ENCODE peak calls at places on chromosome 18, in nine cellular contexts. O, Z, E, T, X, S, R, Q and L are unnamed samples.

GRCh38 chr18:53004798-53005197 is 664.8 kb downstream of the DCC start:
- DNase-seq in X (no peak), O (no peak), E (no peak), R (no peak), T (no peak), Z (no peak), S (no peak), Q (no peak), L (no peak)

GRCh38 chr18:2655954-2656236 is 369 bp downstream of the SMCHD1 start:
- DNase-seq in O (no peak), Z (no peak), X (no peak), T (peak), Q (no peak), E (no peak), S (peak), R (no peak), L (no peak)

GRCh38 chr18:32661486-32662299 is 111.1 kb downstream of the KLHL14 start:
- DNase-seq in X (no peak), S (peak), T (no peak), E (peak), R (no peak), Q (no peak), O (no peak), Z (peak), L (peak)

GRCh38 chr18:75083761-75084160 is 125.2 kb downstream of the PTGR3 start:
- DNase-seq in X (no peak), O (no peak), Z (no peak), E (no peak), T (no peak), S (no peak), R (no peak), Q (no peak), L (no peak)

GRCh38 chr18:66523219-66523991 is 80.5 kb downstream of the CDH19 start:
- DNase-seq in E (no peak), Q (no peak), R (no peak), S (peak), Z (no peak), T (no peak), X (no peak), O (no peak), L (no peak)

GRCh38 chr18:37445368-37445767 is 120.2 kb downstream of the CELF4 start:
- DNase-seq in R (no peak), Z (no peak), T (no peak), S (no peak), X (no peak), E (no peak), O (no peak), Q (no peak), L (no peak)

GRCh38 chr18:8780227-8780626 is 74.9 kb downstream of the MTCL1 start:
- DNase-seq in E (no peak), Z (no peak), X (no peak), O (no peak), Q (no peak), R (no peak), S (no peak), T (no peak), L (no peak)

GRCh38 chr18:50847192-50847591 is 27.4 kb upstream of the MRO start:
- DNase-seq in S (peak), T (no peak), X (peak), Q (no peak), E (no peak), O (no peak), R (no peak), Z (peak), L (no peak)

GRCh38 chr18:59697236-59697932 is at the start of gene CCBE1:
- DNase-seq in O (peak), T (peak), R (peak), Q (peak), S (peak), E (no peak), X (peak), Z (peak), L (no peak)

GRCh38 chr18:41457730-41458129 is 497.3 kb upstream of the PIK3C3 start:
- DNase-seq in O (no peak), Z (no peak), R (no peak), Q (no peak), S (no peak), E (no peak), T (no peak), X (no peak), L (no peak)

GRCh38 chr18:36917907-36918306 is 89.0 kb downstream of the KIAA1328 start:
- DNase-seq in E (no peak), Z (no peak), X (no peak), Q (no peak), R (no peak), T (no peak), S (no peak), O (no peak), L (no peak)

GRCh38 chr18:60096428-60096827 is 196.6 kb downstream of the PMAIP1 start:
- DNase-seq in S (peak), Z (no peak), E (no peak), O (no peak), R (no peak), X (no peak), T (no peak), Q (no peak), L (no peak)

GRCh38 chr18:42576141-42576540 is 539.3 kb downstream of the RIT2 start:
- DNase-seq in R (no peak), O (no peak), E (no peak), T (no peak), Z (no peak), Q (no peak), X (peak), S (no peak), L (no peak)

GRCh38 chr18:2961828-2962227 is 51.1 kb downstream of the LPIN2 start:
- DNase-seq in R (no peak), T (no peak), S (no peak), O (no peak), Q (no peak), Z (no peak), X (peak), E (no peak), L (peak)

GRCh38 chr18:8283901-8284585 is 325.2 kb upstream of the RAB12 start:
- DNase-seq in O (no peak), Q (no peak), R (no peak), S (no peak), X (peak), T (no peak), Z (no peak), E (no peak), L (peak)

GRCh38 chr18:28079883-28080282 is 97.0 kb downstream of the CDH2 start:
- DNase-seq in X (no peak), Q (no peak), E (no peak), R (no peak), Z (no peak), S (no peak), O (no peak), T (no peak), L (no peak)

GRCh38 chr18:46627136-46627535 is 29.9 kb downstream of the LOXHD1 start:
- DNase-seq in Q (no peak), S (no peak), R (no peak), E (no peak), X (no peak), T (no peak), Z (peak), O (no peak), L (no peak)

GRCh38 chr18:48446582-48447225 is 37.5 kb upstream of the ZBTB7C start:
- DNase-seq in T (peak), E (no peak), O (peak), X (peak), Z (peak), R (peak), S (peak), Q (peak), L (peak)
- TF ChIP-seq CTCF in T (peak), E (peak), O (peak), X (peak), Z (peak), R (peak), S (peak), Q (peak), L (peak)

DNA sequence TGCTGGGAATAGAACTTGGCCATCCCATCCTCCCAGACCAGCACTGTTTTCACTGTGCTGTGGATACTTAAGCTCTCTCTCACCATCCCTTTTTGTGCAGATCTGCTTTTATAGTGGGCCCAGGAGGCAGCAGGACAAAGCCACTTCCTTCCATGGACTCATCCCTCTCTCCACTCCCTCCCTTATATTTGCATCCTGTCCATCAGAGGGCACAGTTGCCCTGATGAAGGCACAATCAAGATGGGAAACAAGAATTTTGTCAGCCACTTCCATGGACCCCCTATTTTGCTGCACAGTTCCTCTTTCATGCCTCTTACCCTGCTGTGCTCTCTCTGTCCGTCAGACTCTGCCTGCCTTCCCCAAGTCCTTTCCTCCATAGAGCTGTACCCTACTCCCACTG is 338.7 kb downstream of the HRH4 start:
- DNase-seq in Q (no peak), R (no peak), E (no peak), X (no peak), T (no peak), Z (no peak), S (no peak), O (no peak), L (no peak)
- TF ChIP-seq CTCF in Q (no peak), R (no peak), E (no peak), X (no peak), T (no peak), Z (no peak), S (no peak), O (no peak), L (no peak)

DNA sequence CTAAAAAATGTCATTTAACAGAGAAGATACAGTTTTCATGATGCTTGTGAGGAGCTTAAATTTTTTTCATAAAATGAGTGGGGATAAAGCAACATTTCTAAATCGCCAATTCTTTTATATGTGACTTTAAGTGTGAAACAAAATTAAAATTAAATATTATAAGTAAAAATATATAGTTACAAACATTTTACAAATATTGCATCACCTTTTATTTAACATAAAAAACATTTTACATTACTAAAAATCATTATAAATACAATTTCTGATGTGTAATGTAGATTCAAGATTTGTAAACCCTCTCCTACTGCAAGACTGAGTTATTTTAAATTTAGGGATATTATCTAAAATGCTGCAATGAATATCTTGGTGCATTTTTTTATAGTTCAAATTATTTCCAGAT is 44.4 kb upstream of the GATA6 start:
- DNase-seq in Z (no peak), E (no peak), T (no peak), X (no peak), R (no peak), S (no peak), O (no peak), Q (no peak), L (no peak)
- TF ChIP-seq CTCF in Z (no peak), E (no peak), T (no peak), X (no peak), R (no peak), S (no peak), O (no peak), Q (no peak), L (no peak)

GRCh38 chr18:29140590-29140989 is 963.7 kb upstream of the CDH2 start:
- DNase-seq in E (no peak), Q (no peak), T (no peak), O (no peak), S (no peak), R (no peak), Z (no peak), X (no peak), L (no peak)
- TF ChIP-seq CTCF in E (no peak), Q (no peak), T (no peak), O (no peak), S (no peak), R (no peak), Z (no peak), X (no peak), L (no peak)

GRCh38 chr18:80034068-80034851 is at the start of gene RBFA:
- DNase-seq in Q (peak), X (peak), T (peak), E (peak), R (peak), O (peak), Z (peak), S (peak), L (peak)
- TF ChIP-seq CTCF in Q (peak), X (no peak), T (no peak), E (peak), R (no peak), O (peak), Z (peak), S (peak), L (no peak)

GRCh38 chr18:57959278-57959677 is 84.7 kb upstream of the NEDD4L start:
- DNase-seq in R (no peak), X (peak), Q (no peak), O (peak), Z (peak), S (peak), E (no peak), T (no peak), L (no peak)
- TF ChIP-seq CTCF in R (no peak), X (peak), Q (peak), O (peak), Z (peak), S (peak), E (peak), T (no peak), L (peak)

GRCh38 chr18:49447810-49448745 is 12.4 kb downstream of the DYM start:
- DNase-seq in S (peak), Q (peak), E (peak), Z (peak), X (peak), O (no peak), R (no peak), T (no peak), L (peak)
- TF ChIP-seq CTCF in S (peak), Q (peak), E (peak), Z (peak), X (peak), O (peak), R (no peak), T (no peak), L (peak)

DNA sequence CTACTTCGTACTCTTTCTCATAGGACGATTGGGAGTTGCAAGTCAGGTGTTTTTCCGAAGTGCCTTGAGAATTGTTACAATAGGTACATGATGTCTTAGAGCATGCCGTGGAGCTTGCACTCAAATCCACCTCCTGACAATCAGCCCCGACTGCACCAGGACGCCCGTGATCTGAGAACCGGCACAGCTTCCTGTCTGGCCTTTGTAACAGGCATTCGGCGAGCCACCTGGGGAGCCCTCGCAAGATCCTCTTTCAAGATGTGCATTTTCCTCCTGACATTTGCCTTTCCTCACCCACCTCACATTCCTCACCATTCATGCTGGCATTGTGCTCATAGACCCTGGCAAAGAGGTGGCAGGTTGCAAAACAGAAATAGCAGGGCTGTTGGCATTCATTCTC is 427.3 kb downstream of the GALR1 start:
- DNase-seq in O (no peak), R (no peak), X (no peak), S (no peak), Q (no peak), Z (no peak), T (no peak), E (no peak), L (no peak)
- TF ChIP-seq CTCF in O (no peak), R (no peak), X (no peak), S (no peak), Q (no peak), Z (no peak), T (no peak), E (no peak), L (no peak)